ENCODE peak calls at places on chromosome 11, in six cellular contexts. F, O, Y, I, C and D are unnamed samples.
A peak's percentile ranks its signal among the peaks of the same experiment; 100 is the strongest.

GRCh38 chr11:6397636-6398035 is 7.4 kb downstream of the SMPD1 start:
- DNase-seq in F (no peak), C (no peak), I (peak; percentile 44), Y (no peak), O (peak; percentile 40), D (no peak)

GRCh38 chr11:77636738-77637344 is 753 bp downstream of the CLNS1A start:
- DNase-seq in F (no peak), Y (no peak), O (peak; percentile 15), I (no peak), C (peak; percentile 6), D (no peak)

GRCh38 chr11:113949891-113950290 is 25.0 kb upstream of the HTR3A start:
- DNase-seq in O (no peak), I (no peak), Y (no peak), C (no peak), F (no peak), D (no peak)

GRCh38 chr11:119207607-119208006 is 1.5 kb downstream of the CBL start:
- DNase-seq in C (no peak), I (no peak), O (no peak), F (no peak), Y (no peak), D (no peak)

GRCh38 chr11:70472240-70472639 is 73.9 kb downstream of the CTTN start:
- DNase-seq in F (no peak), Y (peak; percentile 51), O (no peak), I (no peak), C (no peak), D (no peak)

GRCh38 chr11:118913411-118914125 is 12.2 kb downstream of the BCL9L start:
- DNase-seq in O (no peak), I (no peak), C (no peak), Y (peak; percentile 86), F (no peak), D (no peak)

GRCh38 chr11:130771708-130772107 is 144.6 kb downstream of the SNX19 start:
- DNase-seq in Y (no peak), F (no peak), I (peak; percentile 46), C (no peak), O (peak; percentile 52), D (no peak)

GRCh38 chr11:120793806-120794479 is 230.0 kb upstream of the TBCEL start:
- DNase-seq in I (no peak), Y (no peak), O (no peak), F (no peak), C (no peak), D (no peak)

GRCh38 chr11:126194121-126194543 is 17.3 kb downstream of the RPUSD4 start:
- DNase-seq in C (peak; percentile 58), O (peak; percentile 74), I (peak; percentile 59), Y (no peak), F (no peak), D (peak; percentile 43)

GRCh38 chr11:75562048-75562835 is at the start of gene SERPINH1:
- DNase-seq in C (peak; percentile 91), F (peak; percentile 55), Y (peak; percentile 90), I (peak; percentile 84), O (peak; percentile 92), D (peak; percentile 78)

GRCh38 chr11:126338346-126339055 is 17.0 kb upstream of the ST3GAL4 start:
- DNase-seq in I (no peak), C (no peak), F (no peak), O (no peak), Y (peak; percentile 64), D (no peak)

GRCh38 chr11:99822846-99823565 is 802.3 kb downstream of the CNTN5 start:
- DNase-seq in I (peak; percentile 7), C (no peak), F (no peak), O (peak; percentile 60), Y (no peak), D (no peak)

GRCh38 chr11:116913000-116913399 is 75.6 kb upstream of the APOA1 start:
- DNase-seq in O (peak; percentile 75), I (peak; percentile 90), Y (no peak), C (no peak), F (no peak), D (no peak)

GRCh38 chr11:6647282-6647679 is 8.3 kb downstream of the DCHS1 start:
- DNase-seq in O (peak; percentile 45), Y (no peak), C (no peak), I (peak; percentile 56), F (no peak), D (no peak)

GRCh38 chr11:65165847-65166317 is 4.2 kb upstream of the SPDYC start:
- DNase-seq in Y (no peak), F (no peak), I (no peak), O (peak; percentile 31), C (no peak), D (no peak)

GRCh38 chr11:68343761-68344256 is 31.4 kb downstream of the LRP5 start:
- DNase-seq in O (no peak), C (no peak), F (no peak), Y (no peak), I (no peak), D (no peak)

GRCh38 chr11:92678212-92678611 is 291.2 kb upstream of the MTNR1B start:
- DNase-seq in C (no peak), I (no peak), F (no peak), O (no peak), Y (no peak), D (no peak)

DNA sequence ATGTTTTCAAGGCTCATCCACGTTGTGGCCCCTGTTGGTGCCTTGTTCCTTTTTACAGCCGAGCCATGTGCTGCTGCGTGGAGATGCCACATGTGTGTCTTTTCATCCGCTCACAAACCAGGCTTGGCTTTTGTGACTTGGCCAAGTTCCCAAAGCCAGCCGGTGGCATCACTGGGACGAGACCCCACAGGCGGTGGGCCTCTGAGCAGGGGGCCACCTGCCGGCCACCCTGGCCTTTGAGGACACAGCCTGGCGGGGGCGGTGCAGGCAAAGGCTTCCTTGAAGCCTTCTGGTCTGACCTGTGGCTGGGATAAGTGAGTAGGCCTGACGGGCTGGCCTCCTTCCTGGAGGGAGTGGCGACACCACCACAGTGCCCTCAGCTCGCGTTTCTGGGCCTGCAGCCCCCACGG is 10.6 kb downstream of the GRK2 start:
- DNase-seq in F (no peak), C (peak; percentile 23), Y (peak; percentile 90), O (peak; percentile 44), I (peak; percentile 45), D (no peak)
- TF ChIP-seq CTCF in F (no peak), C (peak; percentile 18), Y (no peak), O (peak; percentile 23), I (peak; percentile 43), D (no peak)

DNA sequence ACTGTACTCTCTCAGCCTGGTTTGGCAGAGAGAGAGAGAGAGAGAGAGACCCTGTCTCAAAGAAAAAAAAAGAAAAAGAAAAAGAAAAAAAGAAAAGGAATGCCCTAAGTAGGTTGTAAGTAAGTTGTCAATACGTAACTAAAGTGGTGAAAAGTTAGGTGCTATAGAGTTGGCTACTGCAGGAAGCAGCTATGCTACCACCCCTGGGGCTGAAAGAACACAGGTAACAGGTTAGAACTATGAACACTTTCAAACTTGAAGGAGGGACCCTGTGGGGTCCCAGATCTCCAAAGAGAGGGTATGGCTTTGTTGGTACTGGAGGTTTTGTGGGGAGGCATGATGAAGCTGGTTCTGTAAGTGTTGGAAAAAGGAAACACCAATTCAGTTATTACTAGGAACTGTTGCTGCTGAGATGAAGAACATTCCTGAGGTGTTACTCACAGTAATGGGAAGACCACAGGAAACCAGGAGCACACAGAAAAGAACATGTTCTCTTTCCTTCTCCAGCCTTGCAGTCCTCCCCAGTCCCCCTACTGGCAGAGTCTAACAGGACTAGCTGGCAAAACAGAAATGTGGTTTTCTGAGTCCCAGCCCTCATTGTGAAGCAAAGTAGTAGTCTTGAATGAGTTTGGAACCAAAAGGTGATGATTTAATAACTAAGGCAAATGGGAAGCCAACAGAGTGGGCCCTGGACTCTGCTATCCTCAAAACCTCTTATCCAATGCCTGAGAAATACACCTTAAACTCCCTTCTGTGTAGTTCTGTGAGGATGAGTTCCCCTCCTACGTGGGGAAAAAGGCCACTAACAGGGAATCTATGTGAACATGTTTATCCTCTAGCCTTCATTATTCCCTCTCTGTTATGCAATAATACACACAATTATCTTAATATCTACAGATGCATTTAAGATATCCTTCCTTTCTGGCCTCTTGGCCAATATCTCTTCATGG is 427.0 kb upstream of the DDI1 start:
- DNase-seq in Y (no peak), I (peak; percentile 96), C (no peak), F (no peak), O (peak; percentile 98), D (peak; percentile 18)
- TF ChIP-seq CTCF in Y (no peak), I (peak; percentile 69), C (peak; percentile 87), F (peak; percentile 26), O (peak; percentile 93), D (peak; percentile 32)

DNA sequence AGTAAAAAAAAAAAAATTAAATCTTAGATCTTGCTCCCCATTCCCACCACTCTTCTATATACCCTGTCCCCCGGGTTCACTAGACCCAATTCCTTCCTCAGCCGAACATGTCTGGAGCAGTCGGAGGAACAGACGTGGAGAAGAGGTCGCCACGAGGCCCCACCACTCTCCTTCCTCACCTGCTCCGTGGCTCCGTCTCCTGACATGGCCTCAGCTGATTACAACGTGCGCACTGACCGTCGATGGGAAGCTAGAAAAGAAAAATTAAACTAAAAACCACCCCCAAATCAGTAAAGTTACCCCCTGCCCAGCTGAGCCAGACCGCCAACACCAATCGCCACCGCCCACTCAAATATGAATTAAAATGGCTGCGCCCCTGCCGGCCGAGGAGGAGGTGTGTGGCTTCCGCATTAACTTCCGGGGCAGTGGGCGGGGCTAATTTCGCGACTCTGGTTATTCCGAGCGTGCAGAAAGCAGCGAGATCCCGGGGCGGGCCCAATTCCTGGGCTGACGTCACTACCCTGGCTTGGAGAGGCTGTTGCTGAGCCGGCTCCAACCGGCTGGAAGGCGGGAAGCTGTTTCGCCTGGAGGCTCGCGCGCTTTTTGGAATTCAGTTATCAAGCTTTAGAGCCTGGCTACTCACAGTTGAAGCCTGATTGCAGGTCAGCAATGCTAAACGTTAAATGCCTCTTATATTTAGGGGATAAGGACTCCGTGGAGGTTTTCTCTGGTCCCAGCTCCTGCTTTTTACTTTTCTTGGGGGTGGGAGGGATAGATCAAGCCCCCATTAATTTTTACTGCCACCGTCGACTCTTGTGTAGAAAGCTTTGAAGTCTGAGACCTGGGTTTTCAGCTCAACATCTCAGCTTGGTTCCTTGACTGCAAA is at the start of gene CSTF3:
- DNase-seq in Y (peak; percentile 99), C (peak; percentile 100), I (peak; percentile 98), F (peak; percentile 100), O (peak; percentile 99), D (peak; percentile 100)
- TF ChIP-seq CTCF in Y (peak; percentile 67), C (peak; percentile 31), I (peak; percentile 42), F (peak; percentile 64), O (peak; percentile 51), D (peak; percentile 70)

GRCh38 chr11:43943931-43944751 is 1.7 kb downstream of the C11orf96 start:
- DNase-seq in I (peak; percentile 28), F (no peak), Y (peak; percentile 76), O (peak; percentile 76), C (peak; percentile 47), D (peak; percentile 22)

GRCh38 chr11:43948341-43949185 is 6.1 kb downstream of the C11orf96 start:
- DNase-seq in I (no peak), Y (no peak), C (no peak), F (no peak), O (no peak), D (no peak)

GRCh38 chr11:43947815-43948214 is 5.4 kb downstream of the C11orf96 start:
- DNase-seq in O (no peak), I (no peak), Y (peak; percentile 49), C (no peak), F (no peak), D (no peak)

GRCh38 chr11:43944761-43945311 is 2.4 kb downstream of the C11orf96 start:
- DNase-seq in F (peak; percentile 32), O (peak; percentile 70), Y (peak; percentile 91), I (peak; percentile 27), C (peak; percentile 44), D (peak; percentile 72)

DNA sequence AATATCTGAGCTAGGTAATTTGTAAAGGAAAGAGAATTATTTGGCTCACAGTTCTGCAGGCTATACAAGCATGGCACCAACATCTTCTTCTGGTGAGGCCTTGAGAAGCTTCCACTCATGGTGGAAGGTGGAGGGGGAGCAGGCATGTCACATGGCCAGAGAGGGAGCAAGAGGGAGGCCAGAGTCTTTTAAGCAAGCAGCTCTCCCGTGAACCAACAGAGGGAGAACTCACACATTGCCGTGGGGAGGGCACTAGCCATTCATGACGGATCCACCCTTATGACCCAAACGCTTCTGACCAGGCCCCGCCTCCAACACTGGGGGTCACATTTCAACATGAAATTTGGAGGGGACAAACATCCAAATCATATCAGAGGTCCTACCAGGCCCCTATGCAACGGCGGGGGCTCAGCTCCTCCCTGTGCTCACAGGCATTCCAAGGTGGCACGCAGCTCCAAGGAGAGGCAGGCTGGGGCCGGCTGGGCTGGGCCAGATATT is 4.6 kb downstream of the C11orf96 start:
- DNase-seq in O (peak; percentile 69), Y (peak; percentile 67), C (peak; percentile 52), I (peak; percentile 47), F (no peak), D (no peak)
- TF ChIP-seq CTCF in O (peak; percentile 68), Y (no peak), C (peak; percentile 50), I (peak; percentile 48), F (peak; percentile 34), D (no peak)